ENCODE peak calls at places on chromosome 21, in six cellular contexts. O is A549, Y is sigmoid colon, D is GM12892, G is body of pancreas, H is uterus. Z is an unnamed sample.

GRCh38 chr21:31908106-31909031 is 35.5 kb downstream of the HUNK start:
- DNase-seq in H (peak; percentile 53), Y (no peak), O (no peak), D (no peak), G (peak; percentile 73), Z (no peak)

GRCh38 chr21:36678538-36678937 is 20.4 kb upstream of the SIM2 start:
- DNase-seq in Y (no peak), G (no peak), H (no peak), O (no peak), D (no peak), Z (no peak)

GRCh38 chr21:35382696-35383095 is 333.6 kb upstream of the RUNX1 start:
- DNase-seq in O (no peak), D (no peak), Y (no peak), G (no peak), H (no peak), Z (no peak)

GRCh38 chr21:42312626-42313104 is 2.5 kb downstream of the TFF3 start:
- DNase-seq in H (no peak), Y (no peak), G (no peak), O (no peak), D (no peak), Z (no peak)

GRCh38 chr21:32427958-32428623 is 15.6 kb downstream of the EVA1C start:
- DNase-seq in H (no peak), G (no peak), Y (no peak), O (no peak), D (no peak), Z (no peak)

GRCh38 chr21:42609806-42610205 is 43.6 kb upstream of the PDE9A start:
- DNase-seq in Y (no peak), O (no peak), D (no peak), G (no peak), H (no peak), Z (no peak)

GRCh38 chr21:35974801-35975200 is 85.5 kb downstream of the SETD4 start:
- DNase-seq in G (peak; percentile 26), D (no peak), H (no peak), Y (no peak), O (no peak), Z (no peak)

GRCh38 chr21:37253991-37254390 is 13.1 kb downstream of the VPS26C start:
- DNase-seq in Y (no peak), H (no peak), D (no peak), G (no peak), O (no peak), Z (no peak)

GRCh38 chr21:26351661-26352060 is 181.1 kb upstream of the APP start:
- DNase-seq in Y (no peak), D (no peak), H (no peak), O (no peak), G (no peak), Z (no peak)

GRCh38 chr21:34640858-34641257 is 25.9 kb upstream of the RCAN1 start:
- DNase-seq in O (no peak), G (no peak), D (no peak), Y (no peak), H (no peak), Z (peak; percentile 73)

GRCh38 chr21:36630485-36631206 is 68.3 kb upstream of the SIM2 start:
- DNase-seq in Y (no peak), G (peak; percentile 74), D (peak; percentile 47), H (peak; percentile 16), O (peak; percentile 57), Z (peak; percentile 76)

GRCh38 chr21:42973309-42973990 is 912 bp upstream of the PKNOX1 start:
- DNase-seq in D (no peak), Y (peak; percentile 72), O (no peak), H (peak; percentile 24), G (no peak), Z (no peak)

GRCh38 chr21:33479679-33480480 is at the start of gene TMEM50B:
- DNase-seq in H (peak; percentile 95), Y (peak; percentile 98), D (peak; percentile 87), O (peak; percentile 79), G (peak; percentile 97), Z (peak; percentile 99)
- TF ChIP-seq POLR2A in H (peak; percentile 86), Y (peak; percentile 88), D (peak; percentile 92), O (peak; percentile 93), G (peak; percentile 96), Z (peak; percentile 99)

DNA sequence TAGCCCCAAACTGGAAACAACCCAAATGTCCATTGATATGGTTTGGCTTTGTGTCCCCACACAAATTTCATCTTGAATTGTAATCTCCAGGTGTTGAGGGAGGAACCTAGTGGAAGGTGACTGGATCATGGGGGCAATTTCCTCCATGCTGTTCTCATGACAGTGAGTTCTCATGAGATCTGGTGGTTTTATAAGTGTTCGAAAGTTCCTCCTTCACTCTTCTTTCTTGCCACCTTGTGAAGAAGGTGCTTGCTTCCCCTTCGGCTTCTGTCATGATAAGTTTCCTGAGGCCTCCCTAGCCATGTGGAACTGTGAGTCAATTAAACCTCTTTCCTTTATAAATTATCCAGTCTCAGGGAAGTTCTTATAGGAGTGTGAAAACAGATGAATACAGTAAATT is 11.2 kb downstream of the UBE2G2 start:
- DNase-seq in H (no peak), O (no peak), D (no peak), Y (no peak), G (no peak), Z (no peak)
- TF ChIP-seq POLR2A in H (no peak), O (no peak), D (no peak), Y (no peak), G (no peak), Z (no peak)

DNA sequence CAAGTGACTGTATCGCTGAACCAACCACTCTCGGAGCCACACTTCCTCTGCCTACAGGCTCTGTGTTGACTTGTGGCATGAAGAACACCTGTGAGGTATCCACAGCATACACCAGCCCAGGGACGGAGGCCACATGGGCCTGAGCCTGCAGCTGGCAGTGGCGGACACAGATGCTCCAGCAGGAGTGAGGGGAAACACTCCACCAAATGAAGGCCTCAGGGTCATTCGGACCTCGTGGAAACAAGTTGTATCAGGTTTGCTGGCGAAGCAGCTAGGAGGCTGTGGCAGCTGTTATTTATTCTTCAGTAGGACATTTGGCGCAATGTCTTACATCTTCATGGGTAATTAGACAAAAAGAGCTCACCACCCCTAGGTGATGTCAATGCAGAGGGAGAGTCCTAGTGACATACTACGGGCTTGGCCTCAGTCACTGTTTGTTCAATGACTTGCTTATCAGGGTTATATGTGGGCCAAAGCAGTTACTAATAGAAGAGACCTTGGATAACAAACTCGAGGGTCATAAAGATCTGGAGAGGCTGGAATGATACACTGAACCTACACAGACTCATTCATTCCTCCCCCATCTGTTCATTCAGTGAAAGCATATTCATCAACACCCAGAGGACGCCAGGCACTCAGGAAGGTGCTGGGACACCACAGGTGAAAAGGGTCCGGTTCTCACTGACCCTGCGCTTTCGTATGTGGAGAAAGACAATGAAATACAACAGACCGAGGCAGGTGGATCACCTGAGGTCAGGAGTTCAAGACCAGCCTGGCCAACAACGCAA is 11.6 kb upstream of the ETS2 start:
- DNase-seq in H (no peak), G (no peak), D (no peak), Y (no peak), O (no peak), Z (no peak)
- TF ChIP-seq POLR2A in H (no peak), G (no peak), D (no peak), Y (no peak), O (no peak), Z (no peak)

GRCh38 chr21:33584455-33584854 is 4.0 kb downstream of the DONSON start:
- DNase-seq in O (no peak), D (no peak), Y (no peak), H (no peak), G (no peak), Z (no peak)

GRCh38 chr21:33578214-33578613 is 10.3 kb downstream of the DONSON start:
- DNase-seq in Y (no peak), H (no peak), G (no peak), O (no peak), D (no peak), Z (no peak)

GRCh38 chr21:33578959-33579542 is 9.4 kb downstream of the DONSON start:
- DNase-seq in D (no peak), O (no peak), Y (no peak), H (no peak), G (no peak), Z (no peak)
- TF ChIP-seq POLR2A in D (no peak), O (no peak), Y (no peak), H (no peak), G (no peak), Z (no peak)

DNA sequence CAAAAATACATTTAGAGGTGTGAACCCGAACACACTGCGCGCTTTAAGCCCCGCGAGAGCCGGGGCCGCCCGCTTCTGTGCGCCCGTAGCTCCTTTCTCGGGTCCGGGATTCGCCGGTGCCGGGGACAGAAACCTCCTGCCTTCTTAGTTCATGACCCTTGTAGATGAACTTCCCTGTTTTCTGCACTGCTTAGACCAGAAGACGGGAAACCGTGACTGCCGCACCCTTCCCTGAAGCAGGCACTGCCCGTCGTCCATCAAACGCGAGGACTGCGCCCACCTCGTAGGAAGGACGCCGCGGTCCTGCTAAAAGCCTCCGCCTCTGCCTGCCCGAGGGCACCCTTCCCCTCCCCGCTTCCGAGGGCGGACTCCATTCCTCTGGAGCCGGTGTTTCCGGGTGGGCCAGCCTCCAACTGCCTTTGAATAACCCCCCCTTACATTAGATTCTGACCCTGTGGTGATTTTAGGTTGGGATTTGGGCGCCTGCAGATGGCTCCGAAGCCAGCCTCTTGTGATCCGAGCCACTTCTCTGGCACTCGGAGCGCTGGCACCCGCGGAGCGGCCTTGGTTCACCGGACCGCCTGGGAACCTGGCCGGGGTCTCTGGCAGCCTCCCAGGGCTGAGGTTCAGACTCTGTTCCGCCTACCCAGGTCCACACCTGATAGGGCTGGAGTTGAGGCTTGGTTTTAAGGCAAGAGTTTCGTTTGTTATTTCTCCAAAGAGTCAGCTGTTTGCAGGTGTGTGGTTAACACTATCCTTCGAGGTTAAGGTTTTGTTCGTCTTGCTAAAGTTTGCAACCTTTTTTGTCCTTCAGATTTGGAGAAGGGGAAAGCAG is 1.2 kb upstream of the PTTG1IP start:
- DNase-seq in D (no peak), H (peak; percentile 78), O (no peak), G (peak; percentile 62), Y (peak; percentile 83), Z (no peak)
- TF ChIP-seq POLR2A in D (no peak), H (no peak), O (no peak), G (peak; percentile 32), Y (no peak), Z (no peak)

DNA sequence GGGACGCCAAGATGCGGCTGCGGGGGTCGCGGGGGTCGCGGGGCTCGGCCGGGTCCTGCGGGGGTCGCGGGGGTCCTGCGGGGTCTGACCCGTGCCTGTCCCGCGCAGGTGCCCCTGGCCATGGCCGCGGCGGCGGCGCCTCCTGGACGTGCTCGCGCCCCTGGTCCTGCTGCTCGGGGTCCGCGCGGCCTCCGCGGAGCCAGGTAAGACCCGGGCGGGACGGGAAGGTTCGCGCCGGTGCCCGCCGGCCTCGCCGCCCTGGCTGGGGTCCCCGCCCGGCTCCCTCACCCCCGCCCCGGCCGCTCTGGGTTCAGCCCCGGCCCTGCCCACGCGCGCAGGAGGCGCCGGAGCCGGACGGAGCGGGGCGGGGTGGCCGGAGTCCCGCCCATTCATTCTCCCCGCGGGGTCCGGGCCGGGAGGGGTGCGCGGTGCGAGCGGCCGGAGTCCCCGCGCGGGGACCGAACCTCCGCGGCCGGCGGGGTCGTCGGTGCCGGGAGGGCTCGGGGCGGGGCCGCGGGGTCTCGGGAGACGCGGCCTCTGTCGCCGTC is 380 bp downstream of the COL18A1 start:
- DNase-seq in D (no peak), O (peak; percentile 43), G (peak; percentile 35), H (no peak), Y (peak; percentile 82), Z (peak; percentile 86)
- TF ChIP-seq POLR2A in D (no peak), O (no peak), G (no peak), H (peak; percentile 40), Y (no peak), Z (peak; percentile 18)